ENCODE peak calls at places on chromosomes 3 and 15, in four cellular contexts. V, P, M and Y are unnamed samples.

GRCh38 chr3:39805650-39806049 is 3.8 kb upstream of the MYRIP start:
- DNase-seq in V (no peak), M (no peak), P (no peak), Y (no peak)

GRCh38 chr3:96863129-96863740 is 48.8 kb downstream of the EPHA6 start:
- DNase-seq in V (peak; percentile 52), M (peak; percentile 15), P (no peak), Y (no peak)

GRCh38 chr15:60590935-60591490 is 112.1 kb upstream of the ICE2 start:
- DNase-seq in M (peak; percentile 50), V (peak; percentile 66), P (peak; percentile 64), Y (peak; percentile 43)

GRCh38 chr15:38530113-38530512 is 34.5 kb downstream of the RASGRP1 start:
- DNase-seq in P (no peak), V (no peak), M (no peak), Y (no peak)

GRCh38 chr3:11379824-11380281 is 107.7 kb downstream of the ATG7 start:
- DNase-seq in V (no peak), P (no peak), M (no peak), Y (no peak)

GRCh38 chr3:180704532-180704931 is 25.2 kb upstream of the CCDC39 start:
- DNase-seq in M (no peak), V (no peak), P (no peak), Y (no peak)

GRCh38 chr15:43492266-43492665 is 690 bp downstream of the TP53BP1 start:
- DNase-seq in P (no peak), M (no peak), V (no peak), Y (no peak)

GRCh38 chr15:37682304-37682703 is 252.1 kb upstream of the TMCO5A start:
- DNase-seq in V (no peak), P (no peak), M (no peak), Y (no peak)

GRCh38 chr3:107543666-107544065 is 20.9 kb downstream of the BBX start:
- DNase-seq in M (no peak), P (no peak), V (no peak), Y (no peak)

GRCh38 chr3:177602601-177603136 is 405.4 kb upstream of the TBL1XR1 start:
- DNase-seq in P (no peak), M (no peak), V (no peak), Y (no peak)

GRCh38 chr3:130504701-130505100 is 12.3 kb upstream of the COL6A6 start:
- DNase-seq in V (no peak), P (no peak), M (no peak), Y (no peak)

GRCh38 chr15:38528279-38528678 is 36.3 kb downstream of the RASGRP1 start:
- DNase-seq in P (no peak), M (no peak), V (no peak), Y (no peak)

GRCh38 chr15:39396979-39397615 is 183.8 kb upstream of the THBS1 start:
- DNase-seq in V (no peak), M (no peak), P (no peak), Y (no peak)

GRCh38 chr15:31206386-31207174 is 105.1 kb upstream of the TRPM1 start:
- DNase-seq in V (no peak), M (no peak), P (no peak), Y (no peak)

GRCh38 chr3:36959821-36960220 is 15.0 kb upstream of the TRANK1 start:
- DNase-seq in M (no peak), V (no peak), P (no peak), Y (no peak)

DNA sequence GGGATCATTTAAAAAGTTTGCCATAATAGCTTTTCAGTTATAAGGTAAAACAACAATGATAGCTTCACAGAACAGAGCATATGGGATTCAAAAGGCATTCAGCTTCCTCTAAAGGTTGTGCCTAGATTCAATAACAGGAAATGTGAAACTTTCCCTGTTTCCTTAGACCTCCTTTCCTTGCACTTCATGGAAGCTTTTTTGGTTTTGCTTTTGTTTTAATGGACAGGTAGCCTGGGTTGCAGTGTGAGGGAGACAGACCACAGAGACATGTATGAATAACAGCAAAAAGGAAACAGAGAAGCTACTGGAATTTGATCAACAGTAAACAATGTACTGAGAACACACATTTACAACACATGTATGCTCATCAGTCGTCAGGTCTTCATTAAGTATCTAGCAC is 2.3 kb upstream of the TNFAIP8L3 start:
- DNase-seq in V (no peak), M (no peak), P (no peak), Y (no peak)
- H3K4me3 ChIP-seq in V (no peak overlapping the region), M (no peak overlapping the region), P (no peak overlapping the region), Y (no peak overlapping the region)

GRCh38 chr15:74317820-74318375 is 49.5 kb downstream of the CYP11A1 start:
- DNase-seq in M (peak; percentile 85), P (peak; percentile 57), V (no peak), Y (no peak)
- H3K27ac ChIP-seq in M (peak overlapping the region; percentile 56), P (peak overlapping the region; percentile 25), V (no peak overlapping the region), Y (no peak overlapping the region)

GRCh38 chr3:175940243-175940642 is 1081.1 kb downstream of the NAALADL2 start:
- DNase-seq in P (no peak), M (no peak), V (no peak), Y (no peak)

GRCh38 chr3:175941352-175941751 is 1082.2 kb downstream of the NAALADL2 start:
- DNase-seq in M (no peak), P (no peak), V (peak; percentile 43), Y (no peak)

GRCh38 chr3:175940881-175941280 is 1081.7 kb downstream of the NAALADL2 start:
- DNase-seq in V (peak; percentile 64), P (no peak), M (no peak), Y (no peak)
- H3K9me3 ChIP-seq in V (no peaks in the 10 kb centered on the region), P (no peaks in the 10 kb centered on the region), M (no peaks in the 10 kb centered on the region), Y (peaks cover 12% of the 10 kb centered on the region)

DNA sequence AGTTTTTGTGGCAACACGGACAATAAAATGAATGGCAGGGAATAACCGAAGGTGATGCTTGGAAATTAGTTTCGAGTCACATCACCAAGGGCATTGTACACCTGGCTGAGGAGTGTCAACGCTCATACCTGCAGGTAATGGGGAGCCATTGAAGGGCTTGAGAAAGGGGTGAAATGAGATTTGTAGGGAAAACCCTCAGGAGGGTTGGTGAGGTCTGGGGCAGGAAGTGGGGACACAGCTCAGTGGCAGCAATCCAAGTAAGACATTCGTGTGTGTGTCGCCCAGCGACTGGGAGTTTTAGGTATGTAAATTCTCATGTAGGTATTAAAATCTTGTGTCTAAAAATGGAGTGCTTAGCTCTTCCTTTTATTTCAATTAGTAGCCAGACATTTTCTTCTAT is 14.3 kb downstream of the PARP14 start:
- DNase-seq in P (no peak), V (no peak), M (no peak), Y (no peak)
- H3K4me3 ChIP-seq in P (no peak overlapping the region), V (no peak overlapping the region), M (no peak overlapping the region), Y (no peak overlapping the region)

DNA sequence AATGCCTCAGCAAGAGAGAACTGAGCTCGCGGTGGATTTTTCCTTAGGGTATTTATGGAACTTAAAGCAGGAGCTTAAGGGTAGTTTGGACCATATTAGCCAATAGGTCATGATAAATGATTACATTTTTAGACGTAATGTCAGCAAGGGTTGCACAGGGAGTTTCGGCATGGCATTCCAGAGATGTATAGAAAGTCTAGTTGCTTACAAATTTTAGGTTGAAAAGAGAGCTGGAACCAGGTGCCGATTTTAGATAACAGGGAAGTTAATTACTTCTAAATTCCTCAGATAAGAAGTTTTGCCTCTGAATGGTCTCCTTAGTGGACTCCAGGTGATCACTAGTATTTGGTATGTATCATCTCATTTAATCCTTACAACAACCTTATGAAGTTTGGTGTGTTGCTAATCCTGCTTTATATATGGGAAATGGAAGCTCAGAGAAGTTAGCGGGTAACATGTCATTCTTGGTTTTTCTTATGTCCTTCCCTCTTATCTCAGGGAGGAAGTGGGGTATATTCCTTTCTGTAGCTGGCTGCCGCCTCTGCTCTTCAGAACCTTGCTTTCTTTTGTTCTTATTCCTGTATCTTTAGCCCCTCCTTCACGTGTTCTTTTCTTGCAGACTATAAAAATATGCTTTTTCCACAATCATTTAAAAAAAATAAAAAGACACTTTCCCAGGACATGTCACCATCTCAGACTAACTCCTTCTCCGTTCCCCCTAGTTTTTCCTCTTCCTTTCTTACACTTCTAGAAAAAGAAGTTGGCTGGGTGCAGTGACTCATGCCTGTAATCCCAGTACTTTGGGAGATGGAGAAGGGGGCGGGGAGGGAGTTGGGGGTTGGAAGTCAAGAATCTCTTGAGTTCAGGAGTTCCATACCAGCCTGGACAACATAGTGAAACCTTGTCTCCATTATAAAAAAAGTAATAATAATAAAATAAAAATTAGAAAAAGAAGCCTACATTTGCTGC is 25.7 kb downstream of the IQGAP1 start:
- DNase-seq in V (no peak), M (no peak), P (no peak), Y (no peak)
- H3K27ac ChIP-seq in V (no peak overlapping the region), M (no peak overlapping the region), P (peak overlapping the region; percentile 61), Y (no peak overlapping the region)

DNA sequence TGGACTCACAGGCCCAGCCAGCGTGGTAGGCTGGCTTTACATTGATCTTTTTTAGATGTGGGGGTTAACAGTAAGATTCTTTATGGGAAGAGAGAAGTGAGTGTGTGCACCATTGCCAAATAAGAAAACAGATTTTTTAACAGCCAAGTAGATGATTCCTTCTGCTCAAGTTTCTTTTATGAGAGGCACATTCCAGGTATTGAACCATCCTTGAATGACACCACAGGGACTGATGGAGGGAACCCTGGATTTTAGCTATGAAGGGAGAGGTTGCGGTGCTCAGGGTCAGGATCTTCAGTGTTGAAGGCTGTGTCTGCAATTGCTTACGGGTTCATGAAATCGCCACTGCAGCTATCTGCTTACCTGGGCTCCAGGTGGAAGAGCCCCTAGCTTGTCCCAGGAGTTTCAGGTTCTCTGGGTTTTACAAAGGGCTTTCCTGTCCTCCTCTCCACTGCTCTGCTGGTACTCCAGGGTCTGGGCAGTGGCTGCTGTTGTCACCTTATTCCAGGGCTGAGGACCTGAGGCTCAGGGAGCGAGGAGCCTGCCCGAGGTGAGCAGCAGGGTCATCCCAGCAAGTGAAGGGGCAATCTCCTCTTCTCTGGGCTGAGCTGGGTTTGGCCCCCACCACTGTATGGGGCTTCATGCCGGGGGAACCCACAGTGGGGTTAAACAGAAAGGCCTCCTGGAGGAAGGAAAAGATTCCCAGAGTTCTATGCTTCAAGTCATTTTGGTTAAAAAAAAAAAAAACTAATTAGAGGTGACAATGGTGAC is 53.4 kb downstream of the SMAD6 start:
- DNase-seq in M (no peak), P (peak; percentile 8), V (no peak), Y (no peak)
- H3K9me3 ChIP-seq in M (no peaks in the 10 kb centered on the region), P (no peaks in the 10 kb centered on the region), V (no peaks in the 10 kb centered on the region), Y (no peaks in the 10 kb centered on the region)

DNA sequence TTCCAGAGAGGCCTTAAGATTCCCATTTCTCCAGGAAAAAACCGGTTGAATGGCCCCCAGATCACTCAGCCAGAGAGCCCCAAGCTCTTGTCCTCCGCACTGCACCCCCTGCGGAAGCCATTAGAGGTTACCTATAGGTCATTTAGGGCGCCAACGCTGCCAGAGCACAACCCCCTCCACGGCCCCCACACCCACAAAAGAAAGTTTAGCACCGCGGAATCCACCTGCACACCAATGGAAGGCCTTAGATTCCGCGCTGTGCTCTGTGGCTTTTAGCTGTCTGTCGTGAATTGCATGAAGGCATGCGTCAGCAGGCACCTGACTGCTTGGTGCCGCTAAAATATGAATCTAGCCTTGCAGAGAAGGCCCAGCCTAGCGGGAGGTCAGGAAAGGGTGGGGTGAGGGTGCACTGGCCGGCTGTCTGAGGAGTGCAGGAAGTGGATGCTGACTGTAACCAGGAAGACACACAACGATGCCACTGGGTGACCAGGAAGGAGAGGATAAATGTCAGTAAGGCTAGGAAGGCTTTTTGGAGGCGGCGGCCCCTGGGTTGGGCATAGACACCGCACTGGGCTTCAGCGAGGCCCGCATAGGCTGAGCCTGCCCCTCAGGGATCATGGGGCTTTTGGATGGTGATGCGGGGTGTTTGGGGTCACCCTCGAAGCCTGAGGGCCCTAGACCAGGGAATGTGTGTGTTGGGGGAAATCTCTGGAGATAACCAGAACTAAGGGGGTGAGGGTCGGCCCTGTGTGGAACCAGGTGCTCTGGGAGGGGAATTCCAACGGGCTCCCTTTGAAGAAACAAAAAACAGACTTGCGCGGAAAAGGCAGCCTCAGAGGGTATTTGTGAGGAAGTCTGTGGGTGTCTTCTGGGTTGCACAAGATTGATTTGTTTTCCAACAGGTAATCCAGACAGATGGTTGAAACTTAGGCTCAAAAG is 964 bp upstream of the NUP210 start:
- DNase-seq in V (peak; percentile 97), P (no peak), M (no peak), Y (peak; percentile 88)
- H3K4me3 ChIP-seq in V (peak overlapping the region; percentile 82), P (peak overlapping the region; percentile 89), M (no peak overlapping the region), Y (peak overlapping the region; percentile 73)

GRCh38 chr15:89016549-89017041 is 71.7 kb upstream of the ABHD2 start:
- DNase-seq in P (no peak), M (no peak), V (no peak), Y (no peak)
- H3K27ac ChIP-seq in P (no peak overlapping the region), M (no peak overlapping the region), V (no peak overlapping the region), Y (no peak overlapping the region)